ENCODE peak calls at places on chromosomes 5 and 9, in seven cellular contexts. C, F, T, H, J, P and W are unnamed samples.

GRCh38 chr5:157080291-157080690 is 21.4 kb upstream of the HAVCR1 start:
- ATAC-seq in C (no peak), J (peak; percentile 43), P (no peak), T (peak; percentile 36), F (no peak), H (no peak), W (no peak)

GRCh38 chr9:130311019-130311773 is 45.6 kb downstream of the HMCN2 start:
- ATAC-seq in P (no peak), F (no peak), C (no peak), T (no peak), H (no peak), J (no peak), W (no peak)

GRCh38 chr5:159819671-159820411 is 96.4 kb upstream of the ADRA1B start:
- ATAC-seq in P (peak; percentile 84), J (no peak), F (no peak), T (peak; percentile 81), C (peak; percentile 95), H (no peak), W (peak; percentile 91)

GRCh38 chr5:13354611-13355010 is 589.9 kb downstream of the DNAH5 start:
- ATAC-seq in T (no peak), J (no peak), F (no peak), C (no peak), P (no peak), H (no peak), W (no peak)

GRCh38 chr5:140596364-140596763 is 31.7 kb downstream of the SLC35A4 start:
- ATAC-seq in F (no peak), P (peak; percentile 46), H (peak; percentile 85), J (no peak), C (peak; percentile 80), T (no peak), W (no peak)

GRCh38 chr9:127612993-127613954 is 1.2 kb downstream of the STXBP1 start:
- ATAC-seq in F (peak; percentile 14), C (peak; percentile 77), J (peak; percentile 48), H (peak; percentile 44), T (peak; percentile 64), P (peak; percentile 55), W (peak; percentile 59)

GRCh38 chr9:85715587-85715986 is 26.2 kb downstream of the AGTPBP1 start:
- ATAC-seq in J (no peak), T (no peak), C (peak; percentile 36), F (no peak), H (peak; percentile 61), P (peak; percentile 84), W (no peak)

GRCh38 chr9:38079410-38080105 is 10.5 kb upstream of the SHB start:
- ATAC-seq in P (peak; percentile 41), F (no peak), T (no peak), J (no peak), C (no peak), H (peak; percentile 44), W (peak; percentile 49)

GRCh38 chr9:136614372-136614922 is 48.3 kb upstream of the EGFL7 start:
- ATAC-seq in J (peak; percentile 68), F (no peak), C (peak; percentile 47), H (peak; percentile 37), P (peak; percentile 25), T (no peak), W (peak; percentile 57)

GRCh38 chr9:127112683-127113539 is 9.5 kb downstream of the ANGPTL2 start:
- ATAC-seq in H (no peak), C (no peak), T (no peak), P (peak; percentile 39), J (no peak), F (no peak), W (no peak)

GRCh38 chr5:177367323-177367848 is 9.7 kb downstream of the RGS14 start:
- ATAC-seq in T (no peak), F (peak; percentile 0), H (peak; percentile 1), J (peak; percentile 37), P (no peak), C (peak; percentile 3), W (peak; percentile 36)

GRCh38 chr5:133552925-133553525 is 59.3 kb downstream of the FSTL4 start:
- ATAC-seq in F (peak; percentile 99), J (peak; percentile 98), H (peak; percentile 92), C (no peak), T (peak; percentile 99), P (peak; percentile 95), W (no peak)

GRCh38 chr9:78654324-78654723 is 357.4 kb downstream of the PSAT1 start:
- ATAC-seq in F (no peak), P (no peak), J (no peak), T (no peak), C (no peak), H (no peak), W (no peak)

GRCh38 chr5:126656397-126657007 is 55.8 kb downstream of the PHAX start:
- ATAC-seq in H (peak; percentile 69), T (peak; percentile 64), J (peak; percentile 52), P (peak; percentile 26), C (no peak), F (no peak), W (no peak)

GRCh38 chr5:136080113-136080482 is 51.3 kb downstream of the TGFBI start:
- ATAC-seq in F (peak; percentile 7), T (peak; percentile 1), P (peak; percentile 2), H (peak; percentile 32), C (peak; percentile 7), J (no peak), W (peak; percentile 3)

GRCh38 chr9:110579763-110580255 is 268 bp upstream of the SVEP1 start:
- ATAC-seq in C (no peak), T (peak; percentile 27), P (peak; percentile 41), F (peak; percentile 27), J (no peak), H (peak; percentile 23), W (peak; percentile 61)

GRCh38 chr5:73901455-73901854 is 275.5 kb downstream of the ARHGEF28 start:
- ATAC-seq in C (no peak), P (no peak), J (no peak), F (peak; percentile 41), T (peak; percentile 69), H (peak; percentile 66), W (no peak)

GRCh38 chr5:1797855-1798254 is 1.8 kb downstream of the MRPL36 start:
- ATAC-seq in T (no peak), C (no peak), F (no peak), J (no peak), H (no peak), P (no peak), W (no peak)

GRCh38 chr5:128673411-128673957 is 135.4 kb upstream of the FBN2 start:
- ATAC-seq in P (no peak), F (no peak), C (no peak), H (no peak), T (no peak), J (no peak), W (no peak)

GRCh38 chr5:155844541-155844940 is 482.4 kb upstream of the SGCD start:
- ATAC-seq in T (no peak), P (no peak), C (no peak), H (no peak), F (no peak), J (no peak), W (no peak)

GRCh38 chr5:173750538-173751265 is 134.3 kb upstream of the BOD1 start:
- ATAC-seq in H (no peak), J (no peak), P (no peak), T (no peak), F (no peak), C (no peak), W (no peak)

DNA sequence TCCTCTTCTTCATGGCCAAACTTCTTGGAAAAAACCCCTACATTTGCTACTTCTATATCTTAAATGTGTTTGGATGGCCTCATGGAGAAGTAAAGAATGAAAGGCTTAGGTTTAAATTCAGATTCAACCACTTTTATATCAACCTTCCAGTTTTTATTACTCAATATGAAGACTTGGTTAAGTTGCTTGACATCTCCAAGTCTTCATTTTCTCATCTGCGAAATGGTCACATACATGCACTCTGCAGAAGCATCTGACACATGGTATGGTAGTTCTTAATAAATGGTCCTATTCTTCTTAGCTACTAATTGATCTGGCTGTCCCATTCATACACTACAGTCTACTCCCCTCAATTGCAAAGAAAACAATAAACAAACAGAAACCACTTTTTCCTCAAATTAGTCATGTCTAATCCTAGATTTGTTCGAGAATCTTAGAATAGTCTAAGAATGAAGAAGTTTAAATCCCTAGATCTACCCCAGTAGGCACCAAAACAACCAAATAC is 59.3 kb downstream of the FYB1 start:
- ATAC-seq in P (no peak), C (no peak), T (no peak), H (no peak), F (no peak), J (no peak), W (no peak)
- H3K4me1 ChIP-seq in P (peaks cover 4% of the 10 kb centered on the region), C (no peaks in the 10 kb centered on the region), T (peaks cover 3% of the 10 kb centered on the region), H (no peaks in the 10 kb centered on the region), F (no peaks in the 10 kb centered on the region), J (peaks cover 48% of the 10 kb centered on the region), W (no peaks in the 10 kb centered on the region)

DNA sequence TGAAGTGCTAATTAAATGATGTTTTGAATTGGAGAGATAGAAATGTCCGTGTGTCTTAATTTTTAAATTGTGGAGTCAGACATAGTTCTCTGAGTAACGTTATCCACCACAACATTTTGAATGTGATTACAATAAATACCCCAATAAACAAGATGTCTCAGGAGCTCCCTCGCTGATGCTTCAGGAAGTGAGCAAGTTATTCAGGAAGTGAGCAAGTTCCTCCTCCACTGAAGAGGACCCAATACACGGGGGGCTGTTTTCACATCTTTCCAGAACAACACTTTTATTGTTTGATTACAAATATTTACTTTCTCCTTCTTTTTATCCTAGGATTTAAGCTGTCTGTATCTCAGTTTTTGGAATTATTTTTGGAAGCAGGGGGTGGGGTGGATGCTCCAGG is 363.8 kb downstream of the LRRC70 start:
- ATAC-seq in J (no peak), C (no peak), P (no peak), H (no peak), F (no peak), T (no peak), W (no peak)
- H3K27ac ChIP-seq in J (no peak overlapping the region), C (no peak overlapping the region), P (no peak overlapping the region), H (no peak overlapping the region), F (no peak overlapping the region), T (no peak overlapping the region), W (no peak overlapping the region)

GRCh38 chr5:158752656-158752973 is 347.1 kb downstream of the EBF1 start:
- ATAC-seq in H (no peak), C (no peak), P (no peak), T (no peak), J (no peak), F (no peak), W (no peak)
- H3K4me3 ChIP-seq in H (no peak overlapping the region), C (no peak overlapping the region), P (no peak overlapping the region), T (no peak overlapping the region), J (no peak overlapping the region), F (no peak overlapping the region), W (no peak overlapping the region)

GRCh38 chr5:138464018-138464387 is 1.3 kb upstream of the EGR1 start:
- ATAC-seq in F (peak; percentile 61), J (peak; percentile 63), H (peak; percentile 76), P (peak; percentile 81), C (peak; percentile 88), T (peak; percentile 67), W (peak; percentile 70)
- H3K4me1 ChIP-seq in F (no peaks in the 10 kb centered on the region), J (peaks cover 28% of the 10 kb centered on the region), H (peaks cover 9% of the 10 kb centered on the region), P (peaks cover 27% of the 10 kb centered on the region), C (peaks cover 2% of the 10 kb centered on the region), T (peaks cover 12% of the 10 kb centered on the region), W (peaks cover 60% of the 10 kb centered on the region)

DNA sequence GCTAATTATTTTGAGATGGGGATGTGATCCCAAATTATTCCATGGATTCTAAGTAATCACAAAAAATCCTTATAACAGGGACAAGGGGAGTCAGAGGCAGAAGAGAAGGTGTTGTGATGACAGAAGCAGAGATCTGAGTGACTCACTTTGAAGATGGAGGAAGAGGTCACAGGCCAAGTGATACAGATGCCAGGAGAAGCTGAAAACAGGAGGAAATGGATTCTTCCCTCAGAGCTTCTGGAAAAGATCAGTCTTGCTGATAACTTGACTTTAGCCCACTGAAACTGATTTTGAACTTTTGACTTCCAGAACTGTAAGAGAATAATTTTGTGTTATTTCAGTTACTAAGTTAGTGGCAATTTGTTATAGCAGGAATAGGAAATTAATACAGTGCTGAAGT is 105.3 kb downstream of the GCNT1 start:
- ATAC-seq in P (no peak), F (no peak), H (no peak), T (no peak), C (no peak), J (no peak), W (no peak)
- H3K27ac ChIP-seq in P (no peak overlapping the region), F (no peak overlapping the region), H (no peak overlapping the region), T (no peak overlapping the region), C (no peak overlapping the region), J (no peak overlapping the region), W (no peak overlapping the region)